ENCODE peak calls at places on chromosomes 11 and 22, in five cellular contexts. P is nucleus accumbens; N is stimulated activated CD4-positive, alpha-beta T cell treated with anti-CD3 and anti-CD28 coated beads, Interleukin-12 subunit alpha, Interleukin-12 subunit beta, amount 100 ng/mL, for 24 hours; G is caudate nucleus; X is left cardiac atrium. Z is an unnamed sample.

GRCh38 chr11:122717264-122717867 is 61.8 kb downstream of the UBASH3B start:
- DNase-seq in X (no peak), G (no peak), N (no peak), P (no peak), Z (peak)

GRCh38 chr22:45919504-45920286 is 57.3 kb downstream of the WNT7B start:
- DNase-seq in P (no peak), N (no peak), X (no peak), G (no peak), Z (no peak)

GRCh38 chr22:46233231-46233630 is 16.9 kb downstream of the CDPF1 start:
- DNase-seq in N (no peak), G (no peak), X (peak), P (no peak), Z (no peak)

GRCh38 chr11:93248602-93249001 is 50.8 kb upstream of the SLC36A4 start:
- DNase-seq in G (no peak), P (no peak), X (no peak), N (no peak), Z (no peak)

GRCh38 chr22:20853236-20853660 is 5.4 kb downstream of the PI4KA start:
- DNase-seq in G (no peak), P (no peak), N (no peak), X (no peak), Z (no peak)

GRCh38 chr22:42436402-42436801 is 4.2 kb upstream of the NFAM1 start:
- DNase-seq in N (no peak), X (no peak), G (no peak), P (no peak), Z (no peak)

GRCh38 chr11:70530010-70530409 is 131.7 kb downstream of the CTTN start:
- DNase-seq in N (no peak), G (no peak), P (no peak), X (no peak), Z (no peak)

GRCh38 chr11:59918987-59919589 is 19.1 kb upstream of the OOSP1 start:
- DNase-seq in X (no peak), G (no peak), P (no peak), N (peak), Z (peak)

GRCh38 chr11:65219930-65220213 is 38.1 kb downstream of the CAPN1 start:
- DNase-seq in X (no peak), G (no peak), N (no peak), P (no peak), Z (no peak)

GRCh38 chr11:83836883-83837654 is 550.9 kb upstream of the CCDC90B start:
- DNase-seq in X (no peak), P (peak), G (peak), N (no peak), Z (peak)

GRCh38 chr22:32844251-32844650 is 42.7 kb downstream of the TIMP3 start:
- DNase-seq in P (no peak), N (no peak), X (no peak), G (no peak), Z (no peak)

GRCh38 chr22:48758905-48759875 is 1068.5 kb downstream of the BRD1 start:
- DNase-seq in X (no peak), G (no peak), P (no peak), N (no peak), Z (no peak)

GRCh38 chr22:46054091-46054877 is 77.3 kb upstream of the WNT7B start:
- DNase-seq in X (peak), G (peak), N (no peak), P (peak), Z (peak)

GRCh38 chr11:24622262-24622661 is 125.4 kb downstream of the LUZP2 start:
- DNase-seq in N (no peak), P (no peak), X (no peak), G (no peak), Z (no peak)

GRCh38 chr22:39431821-39432251 is 25.0 kb upstream of the MGAT3 start:
- DNase-seq in X (peak), N (no peak), G (no peak), P (no peak), Z (no peak)

GRCh38 chr11:131928992-131929391 is 558.6 kb downstream of the NTM start:
- DNase-seq in N (no peak), X (no peak), G (no peak), P (no peak), Z (no peak)

GRCh38 chr11:129280027-129280811 is 88.1 kb upstream of the ARHGAP32 start:
- DNase-seq in P (no peak), X (no peak), G (no peak), N (peak), Z (no peak)

GRCh38 chr22:20226077-20226716 is 41.9 kb downstream of the RTN4R start:
- DNase-seq in G (no peak), P (no peak), X (no peak), N (no peak), Z (no peak)

GRCh38 chr11:61146413-61146812 is 14.8 kb downstream of the VPS37C start:
- DNase-seq in N (no peak), X (no peak), P (no peak), G (no peak), Z (no peak)

GRCh38 chr11:58905716-58906547 is 33.4 kb upstream of the GLYATL1 start:
- DNase-seq in P (peak), X (peak), N (no peak), G (peak), Z (peak)

GRCh38 chr11:70381872-70382842 is 16.2 kb upstream of the CTTN start:
- DNase-seq in P (no peak), X (no peak), G (no peak), N (no peak), Z (no peak)

GRCh38 chr11:128412847-128413791 is 174.2 kb downstream of the ETS1 start:
- DNase-seq in N (no peak), P (no peak), G (no peak), X (no peak), Z (no peak)

GRCh38 chr11:17613983-17614382 is 66.9 kb downstream of the OTOG start:
- DNase-seq in P (no peak), N (no peak), G (no peak), X (no peak), Z (no peak)

GRCh38 chr22:22446527-22446926 is 62.0 kb downstream of the ZNF280B start:
- DNase-seq in G (no peak), N (no peak), X (no peak), P (no peak), Z (no peak)

GRCh38 chr11:843818-844692 is 1.4 kb downstream of the TSPAN4 start:
- DNase-seq in X (peak), N (no peak), G (no peak), P (no peak), Z (peak)

GRCh38 chr11:69892986-69893555 is 73.9 kb upstream of the FGF3 start:
- DNase-seq in N (no peak), G (no peak), X (peak), P (no peak), Z (peak)

GRCh38 chr11:76830639-76831312 is 29.9 kb upstream of the ACER3 start:
- DNase-seq in N (no peak), X (no peak), G (no peak), P (no peak), Z (peak)

GRCh38 chr11:40958707-40959106 is 500.7 kb downstream of the LRRC4C start:
- DNase-seq in N (no peak), G (no peak), X (no peak), P (no peak), Z (no peak)

GRCh38 chr11:119578466-119579220 is 150.4 kb downstream of the NECTIN1 start:
- DNase-seq in P (no peak), N (no peak), X (no peak), G (no peak), Z (no peak)

GRCh38 chr22:32804036-32804435 is 2.5 kb downstream of the TIMP3 start:
- DNase-seq in P (no peak), X (no peak), G (peak), N (no peak), Z (no peak)

GRCh38 chr11:9535189-9535781 is 38.2 kb upstream of the WEE1 start:
- DNase-seq in X (peak), P (no peak), G (no peak), N (peak), Z (peak)

GRCh38 chr22:42644422-42645340 is 4.3 kb upstream of the ATP5MGL start:
- DNase-seq in P (no peak), X (peak), N (no peak), G (peak), Z (no peak)

GRCh38 chr22:19292262-19293230 is 1.0 kb upstream of the CLTCL1 start:
- DNase-seq in G (no peak), N (no peak), P (no peak), X (no peak), Z (peak)

GRCh38 chr11:87454246-87454645 is 416.5 kb downstream of the TMEM135 start:
- DNase-seq in G (no peak), X (no peak), P (no peak), N (no peak), Z (no peak)

GRCh38 chr11:26976389-26976788 is 17.5 kb upstream of the FIBIN start:
- DNase-seq in N (no peak), G (no peak), X (no peak), P (no peak), Z (no peak)

GRCh38 chr11:124812876-124813275 is 12.7 kb upstream of the MSANTD2 start:
- DNase-seq in X (no peak), P (no peak), G (no peak), N (no peak), Z (no peak)

GRCh38 chr11:45105233-45105992 is 41.0 kb upstream of the PRDM11 start:
- DNase-seq in N (peak), X (peak), P (peak), G (peak), Z (peak)

GRCh38 chr11:44456544-44457270 is 108.8 kb upstream of the CD82 start:
- DNase-seq in G (no peak), P (no peak), N (no peak), X (no peak), Z (no peak)

GRCh38 chr11:70176940-70177689 is 26.0 kb upstream of the FADD start:
- DNase-seq in G (no peak), N (peak), X (no peak), P (no peak), Z (peak)

Z was measured in colonic mucosa.